ENCODE peak calls at places on chromosomes 7 and 10, in five cellular contexts. L, Y, J, P and E are unnamed samples.

GRCh38 chr10:15897282-15897681 is 37.0 kb upstream of the MINDY3 start:
- DNase-seq in P (peak; percentile 36), Y (no peak), J (no peak), L (no peak), E (peak; percentile 22)

GRCh38 chr10:60914676-60915075 is 29.3 kb downstream of the RHOBTB1 start:
- DNase-seq in J (peak; percentile 58), L (no peak), P (no peak), Y (no peak), E (no peak)

GRCh38 chr7:19112290-19113000 is 5.0 kb downstream of the TWIST1 start:
- DNase-seq in P (no peak), J (no peak), L (no peak), Y (peak; percentile 77), E (no peak)

GRCh38 chr7:105734233-105734632 is 142.2 kb downstream of the ATXN7L1 start:
- DNase-seq in J (no peak), P (no peak), L (no peak), Y (no peak), E (no peak)

GRCh38 chr7:151137076-151137611 is 30.4 kb downstream of the GBX1 start:
- DNase-seq in Y (peak; percentile 59), P (no peak), L (no peak), J (peak; percentile 9), E (no peak)

GRCh38 chr10:23522345-23522744 is 83.5 kb downstream of the OTUD1 start:
- DNase-seq in L (no peak), P (no peak), Y (no peak), J (no peak), E (no peak)

GRCh38 chr10:23530079-23530478 is 91.2 kb downstream of the OTUD1 start:
- DNase-seq in J (no peak), L (no peak), Y (no peak), P (no peak), E (no peak)

GRCh38 chr7:64642875-64643274 is 23.1 kb upstream of the ZNF107 start:
- DNase-seq in Y (no peak), P (no peak), L (no peak), J (no peak), E (no peak)

GRCh38 chr10:29420744-29421143 is 131.9 kb downstream of the LYZL1 start:
- DNase-seq in L (no peak), Y (no peak), J (no peak), P (no peak), E (no peak)

GRCh38 chr7:158470336-158470735 is 117.3 kb downstream of the PTPRN2 start:
- DNase-seq in Y (no peak), P (no peak), L (no peak), J (no peak), E (no peak)

GRCh38 chr10:126137557-126138221 is 241.3 kb downstream of the FANK1 start:
- DNase-seq in Y (no peak), J (no peak), P (no peak), L (no peak), E (no peak)

GRCh38 chr7:90551036-90551435 is 45.1 kb upstream of the CDK14 start:
- DNase-seq in L (no peak), P (no peak), Y (no peak), J (no peak), E (no peak)

GRCh38 chr7:69177941-69178494 is 420.3 kb upstream of the AUTS2 start:
- DNase-seq in P (no peak), J (no peak), Y (no peak), L (no peak), E (no peak)
- H3K27ac ChIP-seq in P (no peak overlapping the region), J (no peak overlapping the region), Y (no peak overlapping the region), L (no peak overlapping the region), E (no peak overlapping the region)

GRCh38 chr7:42831953-42832522 is 79.8 kb downstream of the C7orf25 start:
- DNase-seq in J (no peak), L (no peak), Y (no peak), P (no peak), E (no peak)
- H3K27ac ChIP-seq in J (no peak overlapping the region), L (no peak overlapping the region), Y (no peak overlapping the region), P (no peak overlapping the region), E (no peak overlapping the region)

DNA sequence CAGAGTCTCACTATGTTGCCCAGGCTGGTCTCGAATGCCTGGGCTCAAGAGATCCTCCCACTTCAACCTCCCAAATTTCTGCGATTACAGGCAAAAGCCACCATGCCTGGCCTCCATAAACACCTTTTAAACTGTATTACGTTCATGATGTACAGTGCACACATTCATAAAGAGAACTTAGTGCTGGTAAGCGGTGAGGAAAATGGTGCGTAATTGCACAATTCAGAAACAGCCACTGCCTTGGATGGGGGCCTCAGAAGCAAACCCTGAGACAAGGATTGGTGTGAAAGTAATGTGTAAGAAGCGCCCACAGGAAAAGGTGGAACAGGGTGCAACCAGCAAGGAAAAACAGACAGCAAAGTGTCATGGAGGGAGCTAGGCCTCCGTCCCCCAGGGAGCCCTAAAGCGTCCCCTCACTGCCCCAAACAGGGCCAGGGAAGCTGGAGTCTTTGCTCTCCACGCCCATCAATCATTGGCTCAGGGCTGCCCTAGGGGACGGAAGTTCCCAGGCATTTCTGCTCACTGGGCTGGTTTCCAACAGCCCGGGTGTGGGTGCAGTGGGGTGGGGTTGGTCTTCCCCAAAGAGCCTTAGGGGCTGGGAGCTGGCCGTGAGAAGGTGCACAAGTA is 9.6 kb upstream of the C10orf105 start:
- DNase-seq in P (peak; percentile 67), L (peak; percentile 57), Y (no peak), J (no peak), E (peak; percentile 50)
- H3K27ac ChIP-seq in P (peak overlapping the region; percentile 79), L (peak overlapping the region; percentile 72), Y (no peak overlapping the region), J (no peak overlapping the region), E (no peak overlapping the region)

DNA sequence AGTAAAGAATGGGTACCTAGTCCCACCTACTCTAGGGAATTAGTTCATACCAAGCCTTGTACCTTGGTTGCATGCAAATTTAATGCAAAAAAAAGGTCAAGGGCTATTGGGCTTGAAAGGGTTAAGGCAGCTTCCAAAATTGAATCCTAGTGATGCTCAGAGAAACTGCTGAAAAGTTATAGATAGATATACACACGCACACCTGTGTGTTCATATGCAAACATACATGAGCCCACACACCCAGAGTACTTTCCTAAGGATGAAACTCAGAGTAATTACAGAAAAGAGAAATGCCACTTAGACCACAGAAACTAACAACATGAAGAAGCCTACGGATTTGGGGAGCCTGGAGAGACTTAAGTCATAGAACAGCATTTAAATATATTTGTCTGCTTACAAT is 1.5 kb downstream of the SLC25A13 start:
- DNase-seq in L (no peak), J (no peak), P (no peak), Y (no peak), E (no peak)
- H3K27ac ChIP-seq in L (peak overlapping the region; percentile 98), J (no peak overlapping the region), P (peak overlapping the region; percentile 99), Y (no peak overlapping the region), E (peak overlapping the region; percentile 85)

GRCh38 chr10:70132098-70133029 is at the start of gene AIFM2:
- DNase-seq in L (peak; percentile 89), J (peak; percentile 88), P (peak; percentile 83), Y (peak; percentile 94), E (no peak)
- H3K27ac ChIP-seq in L (peak within 1 kb of the TSS; percentile 82), J (no peak within 1 kb of the TSS), P (peak within 1 kb of the TSS; percentile 94), Y (no peak within 1 kb of the TSS), E (peak within 1 kb of the TSS; percentile 81)

DNA sequence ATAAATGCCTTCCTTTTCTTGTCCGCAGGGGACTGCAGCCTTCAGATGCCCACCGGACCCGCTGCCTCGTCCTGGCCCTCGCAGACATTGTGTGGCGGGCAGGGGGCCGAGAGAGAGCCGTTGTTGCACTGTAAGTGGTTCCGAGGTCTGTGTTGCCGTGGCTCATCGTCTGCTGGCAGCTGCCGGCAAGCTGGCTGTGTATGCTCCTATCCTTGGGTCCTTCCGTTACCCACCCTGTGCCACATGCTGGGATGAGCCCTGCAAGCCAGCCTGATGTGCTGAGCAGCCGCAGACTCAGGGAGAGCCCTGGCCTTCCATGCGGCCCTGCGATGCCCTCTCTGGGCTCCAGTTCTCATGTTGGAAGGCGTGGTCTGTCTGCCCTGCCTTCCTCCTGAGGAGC is 61.2 kb upstream of the AQP1 start:
- DNase-seq in Y (no peak), P (no peak), J (no peak), L (no peak), E (no peak)
- H3K27ac ChIP-seq in Y (no peak overlapping the region), P (no peak overlapping the region), J (no peak overlapping the region), L (peak overlapping the region; percentile 74), E (no peak overlapping the region)

DNA sequence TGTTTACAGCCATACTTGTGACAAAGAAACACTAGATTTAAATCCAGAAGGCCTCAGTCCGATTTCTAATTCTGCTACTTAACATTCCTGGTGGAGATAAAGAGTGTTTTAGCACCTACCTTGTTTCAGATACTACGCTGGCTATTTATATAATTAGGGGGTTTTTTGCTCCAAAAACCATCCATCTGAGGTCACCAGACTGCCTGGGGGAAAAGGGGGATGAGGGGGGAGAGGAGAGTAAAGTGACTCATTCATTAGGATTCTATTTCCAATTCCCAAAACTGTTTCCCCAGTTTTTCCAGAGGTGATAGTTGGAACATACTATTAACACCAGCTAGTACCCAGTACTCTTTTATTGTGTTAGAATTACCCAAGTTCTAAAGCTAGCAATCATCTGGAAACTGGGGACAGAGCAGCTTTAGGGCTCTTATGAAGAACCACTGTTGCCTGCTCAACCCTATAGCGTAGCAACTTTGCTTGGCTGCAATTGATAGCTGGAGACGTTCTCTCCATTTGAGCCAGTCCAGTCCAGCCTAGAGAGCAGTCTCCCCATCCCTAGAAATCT is 6.6 kb downstream of the GCC1 start:
- DNase-seq in J (no peak), P (no peak), L (no peak), Y (no peak), E (no peak)
- H3K27ac ChIP-seq in J (no peak overlapping the region), P (no peak overlapping the region), L (no peak overlapping the region), Y (no peak overlapping the region), E (no peak overlapping the region)

GRCh38 chr7:73852500-73852899 is 8.5 kb upstream of the TMEM270 start:
- DNase-seq in P (no peak), L (no peak), J (no peak), Y (no peak), E (no peak)
- H3K27ac ChIP-seq in P (peak overlapping the region; percentile 83), L (no peak overlapping the region), J (no peak overlapping the region), Y (no peak overlapping the region), E (peak overlapping the region; percentile 99)